ENCODE peak calls at places on chromosomes 2 and 18, in seven cellular contexts. Z, Y, E, O, K, A and I are unnamed samples.

GRCh38 chr2:54588244-54588899 is 132.2 kb downstream of the SPTBN1 start:
- DNase-seq in Z (no peak), Y (no peak), E (no peak), O (no peak), K (no peak), A (no peak), I (no peak)

GRCh38 chr2:231820786-231821303 is 34.6 kb downstream of the COPS7B start:
- DNase-seq in Z (no peak), Y (no peak), E (no peak), O (no peak), K (no peak), A (no peak), I (no peak)

GRCh38 chr18:49691177-49691608 is 122.1 kb downstream of the ACAA2 start:
- DNase-seq in Z (no peak), Y (no peak), E (no peak), O (no peak), K (no peak), A (no peak), I (no peak)

GRCh38 chr2:70671059-70671685 is 96.8 kb downstream of the ADD2 start:
- DNase-seq in Z (no peak), Y (no peak), E (no peak), O (no peak), K (no peak), A (no peak), I (no peak)

GRCh38 chr2:30691091-30691947 is 115.9 kb downstream of the CAPN13 start:
- DNase-seq in Z (peak), Y (no peak), E (no peak), O (no peak), K (no peak), A (no peak), I (no peak)

GRCh38 chr2:164984428-164984827 is 29.1 kb upstream of the SLC38A11 start:
- DNase-seq in Z (no peak), Y (no peak), E (no peak), O (no peak), K (no peak), A (no peak), I (no peak)

GRCh38 chr2:207926133-207927076 is 98.9 kb downstream of the PLEKHM3 start:
- DNase-seq in Z (peak), Y (no peak), E (peak), O (no peak), K (no peak), A (no peak), I (peak)

GRCh38 chr2:171102802-171103201 is 57.9 kb downstream of the TLK1 start:
- DNase-seq in Z (no peak), Y (no peak), E (no peak), O (no peak), K (no peak), A (no peak), I (no peak)

GRCh38 chr2:169222665-169223064 is 139.7 kb downstream of the LRP2 start:
- DNase-seq in Z (no peak), Y (no peak), E (no peak), O (no peak), K (no peak), A (no peak), I (no peak)

GRCh38 chr18:37721544-37722302 is 156.1 kb upstream of the CELF4 start:
- DNase-seq in Z (no peak), Y (no peak), E (no peak), O (no peak), K (no peak), A (no peak), I (no peak)

GRCh38 chr2:43402002-43402401 is 175.6 kb upstream of the ZFP36L2 start:
- DNase-seq in Z (no peak), Y (peak), E (no peak), O (no peak), K (no peak), A (no peak), I (no peak)

GRCh38 chr2:186027922-186028321 is 289.3 kb downstream of the FSIP2 start:
- DNase-seq in Z (no peak), Y (no peak), E (no peak), O (no peak), K (no peak), A (no peak), I (no peak)

GRCh38 chr2:224165901-224166319 is 126.8 kb upstream of the SERPINE2 start:
- DNase-seq in Z (no peak), Y (no peak), E (no peak), O (no peak), K (no peak), A (no peak), I (no peak)

GRCh38 chr2:71604709-71605085 is 151.3 kb downstream of the DYSF start:
- DNase-seq in Z (no peak), Y (no peak), E (no peak), O (no peak), K (peak), A (no peak), I (no peak)

GRCh38 chr18:76386886-76387285 is 108.2 kb downstream of the ZNF516 start:
- DNase-seq in Z (no peak), Y (no peak), E (no peak), O (no peak), K (no peak), A (no peak), I (no peak)

GRCh38 chr2:146317959-146318358 is 1526.9 kb upstream of the ACVR2A start:
- DNase-seq in Z (no peak), Y (no peak), E (no peak), O (no peak), K (no peak), A (no peak), I (no peak)

GRCh38 chr2:220000080-220000479 is 372.6 kb downstream of the SLC4A3 start:
- DNase-seq in Z (no peak), Y (no peak), E (no peak), O (no peak), K (no peak), A (no peak), I (no peak)

GRCh38 chr2:236988690-236989639 is 96.7 kb upstream of the COPS8 start:
- DNase-seq in Z (peak), Y (no peak), E (peak), O (no peak), K (peak), A (no peak), I (peak)

GRCh38 chr2:122866095-122866494 is 1110.6 kb downstream of the TSN start:
- DNase-seq in Z (no peak), Y (no peak), E (no peak), O (no peak), K (no peak), A (no peak), I (no peak)

GRCh38 chr2:102520009-102520408 is 47.0 kb downstream of the SLC9A4 start:
- DNase-seq in Z (peak), Y (no peak), E (no peak), O (peak), K (no peak), A (peak), I (no peak)

GRCh38 chr2:111634995-111635538 is 248.9 kb downstream of the ANAPC1 start:
- DNase-seq in Z (no peak), Y (no peak), E (no peak), O (no peak), K (no peak), A (no peak), I (no peak)

GRCh38 chr2:128469203-128469602 is 150.5 kb upstream of the HS6ST1 start:
- DNase-seq in Z (peak), Y (no peak), E (no peak), O (no peak), K (no peak), A (no peak), I (no peak)

GRCh38 chr2:113977660-113978523 is 88.0 kb downstream of the ACTR3 start:
- DNase-seq in Z (peak), Y (no peak), E (no peak), O (no peak), K (no peak), A (no peak), I (no peak)

GRCh38 chr2:172101008-172101706 is 1.5 kb downstream of the DLX2 start:
- DNase-seq in Z (no peak), Y (no peak), E (no peak), O (no peak), K (no peak), A (no peak), I (no peak)

GRCh38 chr18:56678836-56679565 is 27.8 kb downstream of the WDR7 start:
- DNase-seq in Z (no peak), Y (no peak), E (no peak), O (no peak), K (no peak), A (no peak), I (no peak)

GRCh38 chr2:53575606-53576360 is 191.8 kb upstream of the CHAC2 start:
- DNase-seq in Z (no peak), Y (no peak), E (peak), O (no peak), K (no peak), A (no peak), I (no peak)

GRCh38 chr2:12091201-12091806 is 344.9 kb downstream of the LPIN1 start:
- DNase-seq in Z (no peak), Y (no peak), E (no peak), O (no peak), K (no peak), A (no peak), I (no peak)

GRCh38 chr2:156333951-156334495 is 1.5 kb upstream of the NR4A2 start:
- DNase-seq in Z (peak), Y (peak), E (peak), O (peak), K (peak), A (no peak), I (peak)

GRCh38 chr2:147937744-147938349 is 82.7 kb downstream of the ORC4 start:
- DNase-seq in Z (no peak), Y (no peak), E (no peak), O (no peak), K (no peak), A (no peak), I (no peak)

GRCh38 chr2:204453730-204454167 is 91.5 kb upstream of the PARD3B start:
- DNase-seq in Z (peak), Y (no peak), E (peak), O (no peak), K (no peak), A (no peak), I (no peak)

GRCh38 chr2:68043719-68044498 is 18.9 kb downstream of the C1D start:
- DNase-seq in Z (no peak), Y (no peak), E (no peak), O (no peak), K (no peak), A (no peak), I (no peak)

GRCh38 chr2:118940486-118941120 is 1.4 kb upstream of the MARCO start:
- DNase-seq in Z (peak), Y (no peak), E (peak), O (no peak), K (no peak), A (no peak), I (no peak)

GRCh38 chr2:25491003-25491696 is 149.4 kb upstream of the DNMT3A start:
- DNase-seq in Z (no peak), Y (no peak), E (no peak), O (no peak), K (no peak), A (no peak), I (no peak)

GRCh38 chr2:222703866-222704265 is 32.4 kb downstream of the MOGAT1 start:
- DNase-seq in Z (no peak), Y (no peak), E (no peak), O (no peak), K (no peak), A (no peak), I (no peak)

GRCh38 chr2:188243381-188243780 is 48.3 kb upstream of the GULP1 start:
- DNase-seq in Z (no peak), Y (no peak), E (no peak), O (no peak), K (no peak), A (no peak), I (no peak)